ENCODE peak calls at places on chromosomes 13 and 19, in seven cellular contexts. V, H, P, S, E, A and O are unnamed samples.

GRCh38 chr13:98142427-98143156 is at the start of gene FARP1:
- DNase-seq in V (no peak), H (no peak), P (peak; percentile 84), S (peak; percentile 10), E (peak; percentile 65), A (peak; percentile 17), O (peak; percentile 80)

GRCh38 chr13:42947925-42948324 is 44.1 kb downstream of the EPSTI1 start:
- DNase-seq in V (no peak), H (no peak), P (no peak), S (no peak), E (no peak), A (no peak), O (no peak)

GRCh38 chr19:39996218-39996810 is 546 bp upstream of the ZNF546 start:
- DNase-seq in V (no peak), H (no peak), P (peak; percentile 17), S (no peak), E (no peak), A (no peak), O (no peak)

GRCh38 chr13:25446261-25446660 is 74.5 kb downstream of the ATP8A2 start:
- DNase-seq in V (no peak), H (no peak), P (no peak), S (no peak), E (no peak), A (no peak), O (no peak)

GRCh38 chr13:36582977-36583376 is 90.8 kb upstream of the SERTM1 start:
- DNase-seq in V (no peak), H (no peak), P (no peak), S (no peak), E (no peak), A (no peak), O (no peak)

GRCh38 chr13:47289578-47289977 is 392.7 kb upstream of the HTR2A start:
- DNase-seq in V (no peak), H (no peak), P (no peak), S (no peak), E (no peak), A (no peak), O (no peak)

GRCh38 chr19:13056052-13056660 is 46.5 kb downstream of the LYL1 start:
- DNase-seq in V (no peak), H (no peak), P (peak; percentile 61), S (no peak), E (no peak), A (peak; percentile 61), O (peak; percentile 79)

GRCh38 chr13:35826626-35827254 is 304.4 kb downstream of the DCLK1 start:
- DNase-seq in V (no peak), H (no peak), P (no peak), S (no peak), E (no peak), A (no peak), O (no peak)

GRCh38 chr19:48393196-48393558 is 291 bp upstream of the GRIN2D start:
- DNase-seq in V (no peak), H (no peak), P (no peak), S (no peak), E (no peak), A (no peak), O (no peak)

GRCh38 chr13:34435338-34435737 is 506.7 kb upstream of the NBEA start:
- DNase-seq in V (no peak), H (no peak), P (no peak), S (no peak), E (no peak), A (no peak), O (no peak)